ENCODE peak calls at places on chromosomes 3 and 15, in six cellular contexts. N is body of pancreas, M is right atrium auricular region, I is tibial nerve, D is aorta, T is stomach. S is an unnamed sample. For H3K4me1, the result is how much of the 10 kb centered on the place peaks cover.

GRCh38 chr3:25448750-25449684 is 21.0 kb downstream of the RARB start:
- DNase-seq in N (peak), M (peak), I (peak), D (peak), T (peak), S (peak)

GRCh38 chr3:160450846-160451245 is 1.3 kb upstream of the TRIM59 start:
- DNase-seq in N (no peak), M (no peak), I (no peak), D (no peak), T (no peak), S (no peak)

GRCh38 chr3:21392521-21392920 is 358.5 kb downstream of the ZNF385D start:
- DNase-seq in N (no peak), M (no peak), I (no peak), D (no peak), T (no peak), S (no peak)

GRCh38 chr15:101054116-101054515 is 135.0 kb downstream of the LRRK1 start:
- DNase-seq in N (no peak), M (no peak), I (peak), D (no peak), T (peak), S (no peak)

GRCh38 chr15:57540736-57541135 is 51.0 kb upstream of the MYZAP start:
- DNase-seq in N (no peak), M (no peak), I (no peak), D (no peak), T (no peak), S (no peak)

GRCh38 chr3:71152892-71153265 is 430.6 kb downstream of the FOXP1 start:
- DNase-seq in N (no peak), M (no peak), I (no peak), D (no peak), T (peak), S (no peak)

GRCh38 chr3:98657429-98657828 is 64.0 kb upstream of the CPOX start:
- DNase-seq in N (peak), M (no peak), I (no peak), D (no peak), T (peak), S (peak)

GRCh38 chr3:124318650-124319049 is 326.7 kb upstream of the ROPN1 start:
- DNase-seq in N (no peak), M (no peak), I (no peak), D (no peak), T (no peak), S (no peak)

GRCh38 chr3:18609184-18609583 is 184.0 kb upstream of the SATB1 start:
- DNase-seq in N (no peak), M (no peak), I (no peak), D (peak), T (no peak), S (no peak)

GRCh38 chr3:47803478-47804025 is 614 bp downstream of the DHX30 start:
- DNase-seq in N (no peak), M (no peak), I (no peak), D (no peak), T (no peak), S (no peak)

GRCh38 chr3:142947799-142948575 is 15.5 kb downstream of the PAQR9 start:
- DNase-seq in N (no peak), M (no peak), I (no peak), D (no peak), T (no peak), S (no peak)

GRCh38 chr15:101137312-101137940 is 114.4 kb downstream of the CHSY1 start:
- DNase-seq in N (no peak), M (no peak), I (no peak), D (peak), T (no peak), S (peak)

GRCh38 chr3:173770796-173771573 is 373.4 kb downstream of the NLGN1 start:
- DNase-seq in N (no peak), M (no peak), I (no peak), D (no peak), T (no peak), S (no peak)

GRCh38 chr3:173138031-173138430 is 3.0 kb downstream of the SPATA16 start:
- DNase-seq in N (no peak), M (no peak), I (no peak), D (no peak), T (no peak), S (no peak)

GRCh38 chr15:78044407-78045155 is 32.9 kb downstream of the TBC1D2B start:
- DNase-seq in N (no peak), M (no peak), I (no peak), D (no peak), T (no peak), S (no peak)

GRCh38 chr3:84891851-84892250 is 66.9 kb upstream of the CADM2 start:
- DNase-seq in N (no peak), M (no peak), I (no peak), D (no peak), T (no peak), S (no peak)

DNA sequence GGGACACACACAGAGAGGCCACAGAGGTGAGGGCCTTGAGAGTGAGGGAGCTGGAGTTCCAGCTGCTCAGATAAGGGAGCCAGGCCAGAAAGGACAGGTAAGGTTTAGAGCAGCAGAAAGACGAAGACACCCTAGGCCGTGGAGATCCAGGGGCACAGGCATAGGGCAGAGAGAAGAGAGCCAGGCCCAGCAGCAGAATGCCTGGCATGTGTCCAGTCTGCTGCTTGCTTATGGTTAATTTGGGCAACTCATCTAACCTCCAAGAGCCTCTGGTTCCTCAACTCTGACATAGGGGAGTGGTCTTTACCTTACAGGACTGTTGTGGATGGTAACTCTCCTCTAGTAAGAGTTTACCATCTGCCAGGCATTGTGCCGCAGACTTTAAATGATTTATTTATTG is 35.9 kb downstream of the STARD5 start:
- DNase-seq in N (no peak), M (no peak), I (no peak), D (no peak), T (no peak), S (no peak)
- H3K4me1 ChIP-seq in N (under half), M (under half), I (under half), D (under half), T (under half), S (under half)

DNA sequence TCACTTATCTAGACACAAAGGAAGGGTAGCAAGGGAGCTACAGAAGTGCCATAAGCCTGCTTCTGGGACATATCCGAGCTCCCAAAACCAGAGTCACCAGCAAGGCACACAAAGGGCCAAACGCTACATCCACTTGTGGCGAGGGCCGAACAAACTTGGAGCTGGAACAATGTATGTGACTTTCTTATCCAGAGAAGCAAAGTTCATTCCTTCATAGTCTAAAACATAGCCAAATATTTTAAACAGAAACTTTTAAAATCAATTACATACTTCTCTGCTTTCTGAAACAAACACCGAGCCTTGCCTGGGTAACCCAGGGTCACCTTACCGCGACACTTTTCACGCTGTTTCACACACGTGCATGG is 15.9 kb downstream of the ZXDC start:
- DNase-seq in N (no peak), M (no peak), I (no peak), D (no peak), T (no peak), S (no peak)
- H3K4me1 ChIP-seq in N (half or more), M (under half), I (under half), D (under half), T (under half), S (under half)

GRCh38 chr15:45149060-45149459 is 19.3 kb downstream of the DUOX1 start:
- DNase-seq in N (no peak), M (no peak), I (no peak), D (no peak), T (no peak), S (no peak)
- H3K4me1 ChIP-seq in N (under half), M (under half), I (under half), D (under half), T (under half), S (under half)

GRCh38 chr3:108603689-108604088 is 14.2 kb downstream of the DZIP3 start:
- DNase-seq in N (no peak), M (no peak), I (no peak), D (no peak), T (no peak), S (no peak)

GRCh38 chr3:108605491-108605890 is 16.0 kb downstream of the DZIP3 start:
- DNase-seq in N (no peak), M (no peak), I (no peak), D (no peak), T (no peak), S (no peak)

GRCh38 chr3:108605028-108605427 is 15.5 kb downstream of the DZIP3 start:
- DNase-seq in N (no peak), M (no peak), I (no peak), D (no peak), T (no peak), S (no peak)

GRCh38 chr3:108602249-108602934 is 12.9 kb downstream of the DZIP3 start:
- DNase-seq in N (peak), M (no peak), I (no peak), D (no peak), T (no peak), S (no peak)

DNA sequence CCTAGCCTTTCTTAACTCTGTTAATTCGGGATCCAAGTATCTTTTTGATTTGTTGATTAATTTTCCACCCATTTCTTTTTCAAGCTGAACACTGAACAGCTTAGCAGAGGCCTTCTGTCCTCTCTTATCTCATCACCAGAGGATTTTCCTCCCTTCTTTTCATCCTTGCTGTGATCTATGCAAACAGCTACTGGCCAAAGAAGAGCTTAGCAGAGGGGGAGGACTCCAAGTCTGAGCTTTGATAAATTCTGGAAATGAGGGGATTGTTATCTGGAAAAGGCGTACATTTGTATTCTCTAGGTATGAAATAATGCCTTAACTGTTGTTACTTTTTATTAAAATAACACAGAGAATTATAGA is 13.4 kb downstream of the DZIP3 start:
- DNase-seq in N (no peak), M (no peak), I (no peak), D (no peak), T (no peak), S (no peak)
- H3K4me1 ChIP-seq in N (under half), M (under half), I (under half), D (under half), T (under half), S (under half)

GRCh38 chr3:149080699-149081091 is 5.6 kb downstream of the HLTF start:
- DNase-seq in N (no peak), M (no peak), I (no peak), D (no peak), T (no peak), S (no peak)
- H3K4me1 ChIP-seq in N (under half), M (under half), I (under half), D (under half), T (under half), S (under half)

DNA sequence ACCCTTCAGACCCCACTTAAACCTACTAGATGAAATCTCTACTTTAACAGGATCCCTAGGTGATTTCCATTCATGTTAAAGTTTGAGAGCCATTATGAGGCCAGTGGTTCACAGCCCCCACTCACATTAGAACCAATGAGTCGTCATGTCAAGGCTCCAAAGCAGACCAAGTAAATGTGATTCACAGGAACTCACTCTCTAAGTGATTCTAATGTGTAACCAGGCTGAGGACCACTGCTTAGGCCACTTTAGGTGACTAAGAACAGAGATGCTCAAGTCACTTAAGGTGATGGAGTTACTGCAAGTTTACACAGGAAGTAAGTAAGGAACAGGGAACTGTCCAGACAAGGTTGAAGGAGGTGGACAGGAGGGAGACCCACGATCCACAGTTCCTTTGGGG is 7.7 kb downstream of the GALNT15 start:
- DNase-seq in N (no peak), M (no peak), I (no peak), D (no peak), T (no peak), S (no peak)
- H3K4me1 ChIP-seq in N (under half), M (under half), I (half or more), D (under half), T (under half), S (under half)

GRCh38 chr3:23815879-23816278 is 10.1 kb downstream of the UBE2E1 start:
- DNase-seq in N (no peak), M (no peak), I (no peak), D (no peak), T (no peak), S (no peak)
- H3K4me1 ChIP-seq in N (under half), M (under half), I (half or more), D (under half), T (under half), S (half or more)

DNA sequence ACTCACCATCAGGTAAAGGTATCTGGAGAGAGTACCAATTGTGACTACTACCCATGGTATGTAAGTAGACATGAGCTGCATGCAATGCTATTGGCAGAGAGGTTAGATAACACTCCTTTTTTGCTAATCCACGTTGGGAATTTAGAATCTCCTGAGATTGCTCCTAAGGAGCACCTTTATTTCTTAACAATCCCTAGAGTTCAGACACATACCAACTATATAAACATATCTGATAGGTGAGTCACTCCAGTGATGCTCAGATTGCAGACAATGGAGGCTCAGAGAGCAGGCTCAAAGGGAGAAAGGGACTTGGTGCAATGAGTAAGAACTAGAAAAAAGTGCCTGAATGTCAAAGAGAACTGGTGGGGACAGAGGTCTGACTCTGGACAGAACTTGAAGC is 47.0 kb upstream of the LRRFIP2 start:
- DNase-seq in N (no peak), M (no peak), I (no peak), D (no peak), T (no peak), S (no peak)
- H3K4me1 ChIP-seq in N (under half), M (under half), I (under half), D (under half), T (under half), S (under half)

GRCh38 chr3:58350627-58351013 is 17.9 kb downstream of the PXK start:
- DNase-seq in N (no peak), M (no peak), I (no peak), D (no peak), T (no peak), S (no peak)

GRCh38 chr3:58351920-58352319 is 19.2 kb downstream of the PXK start:
- DNase-seq in N (no peak), M (peak), I (no peak), D (no peak), T (no peak), S (no peak)

GRCh38 chr3:58355174-58355573 is 22.5 kb downstream of the PXK start:
- DNase-seq in N (no peak), M (no peak), I (no peak), D (no peak), T (no peak), S (no peak)

GRCh38 chr3:58353722-58354553 is 21.2 kb downstream of the PXK start:
- DNase-seq in N (no peak), M (peak), I (no peak), D (no peak), T (no peak), S (no peak)

DNA sequence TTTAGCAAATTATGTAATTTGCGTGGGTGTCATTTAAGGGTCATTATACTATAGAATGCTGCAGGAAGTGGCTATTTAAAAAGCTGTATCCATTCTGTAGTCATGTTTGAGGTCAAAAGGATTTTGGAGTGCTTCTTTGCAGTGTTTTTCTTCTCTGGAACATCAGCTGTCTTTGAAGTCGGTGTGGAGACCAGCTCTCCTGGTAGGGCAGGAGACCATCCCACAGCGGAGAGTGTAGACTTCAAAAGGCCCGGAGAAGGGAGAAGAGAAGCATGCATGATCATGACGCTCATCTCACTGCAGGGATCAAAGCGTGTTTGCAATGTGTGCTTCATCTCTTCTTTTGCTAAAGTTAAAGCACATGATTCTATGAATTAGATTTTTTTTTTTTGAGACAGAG is 19.9 kb downstream of the PXK start:
- DNase-seq in N (no peak), M (peak), I (no peak), D (no peak), T (no peak), S (no peak)
- H3K4me1 ChIP-seq in N (under half), M (under half), I (under half), D (under half), T (under half), S (half or more)